ENCODE peak calls at places on chromosomes 7 and 10, in nine cellular contexts. O is adrenal gland, T is esophagus muscularis mucosa, B is transverse colon, X is body of pancreas, K is heart left ventricle, W is esophagus squamous epithelium, F is spleen, N is right lobe of liver. D is an unnamed sample. For H3K36me3, the result is how much of the 10 kb centered on the place peaks cover.

GRCh38 chr10:33706746-33707145 is 372.3 kb upstream of the NRP1 start:
- DNase-seq in N (no peak), O (no peak), W (no peak), B (no peak), F (no peak), X (no peak), T (no peak), K (no peak), D (no peak)

GRCh38 chr10:125153693-125154490 is 6.5 kb downstream of the CTBP2 start:
- DNase-seq in W (no peak), F (no peak), K (no peak), B (no peak), X (peak), O (no peak), T (no peak), N (no peak), D (peak)

GRCh38 chr7:94177441-94177840 is 173.3 kb upstream of the BET1 start:
- DNase-seq in O (no peak), B (no peak), T (no peak), F (no peak), K (no peak), N (no peak), X (no peak), W (no peak), D (no peak)

GRCh38 chr10:103897241-103897774 is 20.7 kb downstream of the STN1 start:
- DNase-seq in X (no peak), F (no peak), T (peak), K (no peak), W (no peak), N (no peak), O (no peak), B (no peak), D (no peak)

GRCh38 chr7:25731035-25731880 is 420.7 kb upstream of the NFE2L3 start:
- DNase-seq in N (no peak), B (no peak), F (no peak), X (no peak), T (no peak), O (no peak), K (no peak), W (no peak), D (no peak)

GRCh38 chr10:64558094-64558870 is 1037.1 kb downstream of the REEP3 start:
- DNase-seq in X (no peak), O (no peak), W (no peak), N (no peak), K (no peak), T (no peak), B (no peak), F (no peak), D (no peak)

GRCh38 chr10:29861811-29862505 is 197.4 kb downstream of the JCAD start:
- DNase-seq in T (no peak), X (no peak), N (no peak), W (no peak), F (no peak), O (no peak), K (no peak), B (no peak), D (peak)

GRCh38 chr10:133462512-133463305 is 9.0 kb downstream of the SCART1 start:
- DNase-seq in X (no peak), T (peak), K (no peak), B (no peak), N (no peak), W (no peak), O (no peak), F (no peak), D (no peak)

GRCh38 chr10:6124666-6125065 is 35.8 kb downstream of the RBM17 start:
- DNase-seq in N (no peak), T (no peak), F (no peak), O (no peak), X (no peak), B (no peak), K (no peak), W (no peak), D (peak)

GRCh38 chr10:13331641-13332040 is 16.5 kb downstream of the SEPHS1 start:
- DNase-seq in T (no peak), K (no peak), B (no peak), N (no peak), W (no peak), X (no peak), O (no peak), F (no peak), D (no peak)

GRCh38 chr7:148515237-148515636 is 75.3 kb upstream of the C7orf33 start:
- DNase-seq in F (no peak), B (no peak), T (no peak), N (no peak), X (no peak), K (no peak), W (no peak), O (no peak), D (no peak)

GRCh38 chr7:116691664-116692063 is 19.7 kb downstream of the MET start:
- DNase-seq in N (peak), O (no peak), W (no peak), T (no peak), K (no peak), F (no peak), X (no peak), B (no peak), D (no peak)

GRCh38 chr10:4688620-4689019 is 137.4 kb upstream of the AKR1E2 start:
- DNase-seq in X (no peak), N (no peak), O (no peak), T (no peak), B (no peak), W (no peak), K (no peak), F (no peak), D (no peak)

GRCh38 chr7:147707926-147708325 is 882.6 kb upstream of the C7orf33 start:
- DNase-seq in W (no peak), T (no peak), K (no peak), N (no peak), F (no peak), O (no peak), B (no peak), X (no peak), D (no peak)

GRCh38 chr7:139109188-139109982 is at the start of gene ZC3HAV1:
- DNase-seq in O (peak), K (peak), F (peak), X (peak), N (peak), T (peak), W (peak), B (peak), D (peak)

GRCh38 chr10:44008270-44008916 is 359.7 kb upstream of the ZNF32 start:
- DNase-seq in W (no peak), O (no peak), B (no peak), X (peak), K (no peak), F (no peak), T (peak), N (no peak), D (no peak)

GRCh38 chr7:107404740-107405537 is 64.9 kb upstream of the GPR22 start:
- DNase-seq in K (no peak), T (no peak), F (no peak), W (no peak), X (no peak), B (no peak), O (no peak), N (no peak), D (no peak)

GRCh38 chr7:47435889-47436312 is 146.0 kb downstream of the TNS3 start:
- DNase-seq in W (no peak), N (no peak), O (peak), F (no peak), K (no peak), B (peak), T (no peak), X (peak), D (peak)

GRCh38 chr7:78232806-78233205 is 434.2 kb downstream of the PHTF2 start:
- DNase-seq in F (no peak), O (no peak), T (no peak), K (no peak), N (no peak), X (no peak), B (no peak), W (no peak), D (no peak)

GRCh38 chr7:49631071-49631826 is 142.2 kb upstream of the VWC2 start:
- DNase-seq in F (no peak), X (no peak), N (no peak), B (no peak), K (no peak), T (peak), O (no peak), W (no peak), D (no peak)

GRCh38 chr10:127919418-127920191 is 12.7 kb downstream of the PTPRE start:
- DNase-seq in T (peak), O (peak), X (no peak), F (no peak), W (no peak), K (peak), B (no peak), N (no peak), D (no peak)

GRCh38 chr7:33128990-33129805 is at the start of gene BBS9:
- DNase-seq in K (peak), F (peak), O (peak), W (peak), X (peak), N (peak), B (peak), T (peak), D (peak)
- TF ChIP-seq POLR2A in K (peak), F (no peak), O (no peak), W (peak), X (peak), N (no peak), B (peak), T (no peak), D (peak)

GRCh38 chr7:102203218-102203617 is 83.5 kb upstream of the SH2B2 start:
- DNase-seq in N (no peak), F (no peak), K (no peak), X (no peak), B (no peak), T (no peak), W (no peak), O (no peak), D (no peak)

GRCh38 chr7:102204212-102204611 is 82.5 kb upstream of the SH2B2 start:
- DNase-seq in O (no peak), B (no peak), W (no peak), X (no peak), T (no peak), N (no peak), F (no peak), K (no peak), D (no peak)

GRCh38 chr7:102208826-102209225 is 77.8 kb upstream of the SH2B2 start:
- DNase-seq in X (peak), F (no peak), T (no peak), K (no peak), B (peak), N (no peak), W (no peak), O (no peak), D (peak)

GRCh38 chr7:102202556-102202955 is 84.1 kb upstream of the SH2B2 start:
- DNase-seq in X (no peak), O (no peak), N (no peak), W (no peak), B (no peak), F (no peak), T (no peak), K (no peak), D (no peak)

DNA sequence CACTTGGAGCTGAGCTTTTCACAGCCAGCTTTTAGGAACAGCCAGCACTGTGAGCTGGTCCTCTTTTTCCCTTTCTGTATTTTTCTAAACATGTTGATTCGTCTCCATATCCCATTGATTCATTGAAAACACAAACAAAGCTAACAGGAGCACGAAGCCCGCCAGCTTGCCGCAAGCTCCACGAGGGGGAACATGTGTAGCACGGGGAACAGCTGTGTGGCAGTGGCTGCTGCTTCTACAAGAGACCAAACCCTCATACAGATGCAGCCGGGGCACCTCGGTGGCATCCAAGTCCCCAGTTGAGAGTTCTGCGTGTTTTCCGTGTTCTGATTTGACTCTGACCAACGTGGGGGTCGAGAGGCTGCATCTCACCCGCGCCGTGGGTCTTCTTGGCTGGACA is 80.8 kb upstream of the SH2B2 start:
- DNase-seq in K (no peak), X (no peak), N (no peak), B (no peak), W (no peak), O (no peak), T (no peak), F (no peak), D (no peak)
- H3K36me3 ChIP-seq in K (half or more), X (under half), N (under half), B (under half), W (half or more), O (under half), T (half or more), F (half or more), D (under half)

GRCh38 chr7:109479388-109479787 is 909.7 kb downstream of the DNAJB9 start:
- DNase-seq in N (no peak), F (no peak), B (no peak), O (no peak), W (no peak), T (no peak), X (no peak), K (no peak), D (no peak)
- TF ChIP-seq CTCF in N (no peak), F (no peak), B (no peak), O (no peak), W (no peak), T (no peak), X (no peak), K (no peak), D (no peak)

GRCh38 chr7:1512781-1513656 is 8.8 kb upstream of the INTS1 start:
- DNase-seq in O (peak), W (no peak), X (no peak), N (peak), F (peak), T (no peak), K (peak), B (no peak), D (no peak)
- TF ChIP-seq POLR2A in O (no peak), W (no peak), X (no peak), N (no peak), F (no peak), T (no peak), K (peak), B (no peak), D (no peak)